ENCODE peak calls at places on chromosomes 3 and 15, in eight cellular contexts. O is H54, D is body of pancreas, C is GM12891, S is tibial nerve, L is A549, P is HCT116, R is heart left ventricle. Z is an unnamed sample.

GRCh38 chr3:38576131-38577088 is 73.1 kb downstream of the SCN5A start:
- DNase-seq in O (no peak), C (no peak), S (no peak), R (peak; percentile 11), D (no peak), P (no peak), L (no peak), Z (no peak)

GRCh38 chr15:63006032-63006878 is 36.3 kb upstream of the TPM1 start:
- DNase-seq in O (no peak), S (no peak), P (no peak), R (no peak), C (no peak), L (no peak), D (no peak), Z (no peak)

GRCh38 chr3:136142592-136142991 is 53.5 kb downstream of the MSL2 start:
- DNase-seq in D (no peak), O (peak; percentile 49), R (no peak), L (peak; percentile 65), C (no peak), P (peak; percentile 73), S (no peak), Z (no peak)

GRCh38 chr15:85598203-85598602 is 196.5 kb downstream of the KLHL25 start:
- DNase-seq in R (no peak), L (no peak), O (no peak), P (no peak), S (no peak), C (no peak), D (no peak), Z (no peak)

GRCh38 chr3:14549256-14549931 is 9.3 kb upstream of the GRIP2 start:
- DNase-seq in S (no peak), L (peak; percentile 41), C (no peak), P (peak; percentile 15), R (no peak), O (peak; percentile 49), D (no peak), Z (no peak)

GRCh38 chr3:124859025-124859424 is 28.1 kb downstream of the ITGB5 start:
- DNase-seq in L (peak; percentile 83), S (no peak), R (peak; percentile 38), D (no peak), O (peak; percentile 48), C (no peak), P (no peak), Z (no peak)

GRCh38 chr3:89246326-89246725 is 138.9 kb downstream of the EPHA3 start:
- DNase-seq in D (no peak), O (no peak), C (no peak), L (no peak), R (no peak), P (no peak), S (no peak), Z (no peak)

GRCh38 chr3:140767536-140767935 is 89.7 kb downstream of the TRIM42 start:
- DNase-seq in L (no peak), D (no peak), R (no peak), P (no peak), S (no peak), C (no peak), O (no peak), Z (no peak)

GRCh38 chr15:31347067-31347975 is 20.7 kb downstream of the KLF13 start:
- DNase-seq in L (no peak), R (peak; percentile 30), P (no peak), S (no peak), C (no peak), D (no peak), O (no peak), Z (no peak)

GRCh38 chr3:29427266-29428103 is 146.6 kb downstream of the RBMS3 start:
- DNase-seq in O (no peak), D (no peak), L (no peak), S (no peak), P (no peak), R (peak; percentile 41), C (no peak), Z (no peak)

GRCh38 chr15:41115088-41115651 is 910 bp downstream of the INO80 start:
- DNase-seq in P (peak; percentile 37), L (peak; percentile 30), D (no peak), C (no peak), R (no peak), O (no peak), S (no peak), Z (no peak)

GRCh38 chr3:187210555-187211327 is 13.5 kb downstream of the RTP1 start:
- DNase-seq in L (no peak), P (no peak), D (no peak), C (no peak), S (no peak), O (peak; percentile 56), R (no peak), Z (no peak)

GRCh38 chr3:195082811-195083210 is 188.1 kb downstream of the XXYLT1 start:
- DNase-seq in C (no peak), L (no peak), S (no peak), P (no peak), R (no peak), D (no peak), O (no peak), Z (no peak)

GRCh38 chr3:141877911-141878310 is 1.5 kb downstream of the ATP1B3 start:
- DNase-seq in O (no peak), R (no peak), S (no peak), C (no peak), P (no peak), L (peak; percentile 24), D (no peak), Z (no peak)

GRCh38 chr3:41863024-41863423 is 98.9 kb downstream of the ULK4 start:
- DNase-seq in R (no peak), C (no peak), P (peak; percentile 6), L (peak; percentile 11), O (no peak), D (no peak), S (no peak), Z (no peak)

GRCh38 chr15:74955017-74955416 is 1.6 kb downstream of the RPP25 start:
- DNase-seq in O (no peak), S (no peak), L (no peak), P (no peak), R (no peak), D (no peak), C (no peak), Z (no peak)

DNA sequence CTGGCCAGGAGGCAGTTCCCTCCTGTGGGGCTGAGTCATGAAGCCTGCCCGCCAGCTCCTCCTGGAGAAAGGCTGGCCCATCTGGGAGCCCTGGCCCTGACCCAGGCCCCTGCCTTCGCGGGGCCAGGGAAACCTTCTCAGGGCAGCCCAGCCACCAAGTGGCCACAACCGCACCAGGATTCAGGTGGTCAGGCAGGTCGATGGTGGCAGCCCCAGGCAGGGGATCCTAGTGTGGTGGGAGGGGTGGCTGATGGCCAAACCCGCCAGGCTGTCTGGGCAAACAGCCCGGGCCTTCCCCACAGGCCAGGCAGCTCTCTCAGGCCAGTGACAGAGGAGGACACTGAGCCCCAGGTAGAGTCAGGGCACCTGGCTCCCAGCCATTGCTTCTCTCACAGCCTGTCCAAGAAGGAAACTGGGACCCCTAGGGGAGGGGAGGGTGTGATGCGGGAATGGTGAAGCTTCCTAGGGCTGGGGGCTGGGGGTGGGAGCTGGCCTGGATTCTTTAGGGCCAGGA is 1.2 kb downstream of the TWF2 start:
- DNase-seq in O (peak; percentile 100), C (no peak), S (peak; percentile 70), D (peak; percentile 76), R (peak; percentile 78), L (peak; percentile 70), P (peak; percentile 51), Z (peak; percentile 87)
- TF ChIP-seq POLR2A in O (no peak), C (no peak), S (no peak), D (peak; percentile 9), R (no peak), L (no peak), P (no peak), Z (no peak)

GRCh38 chr15:38252481-38253311 is at the start of gene SPRED1:
- DNase-seq in C (peak; percentile 32), S (peak; percentile 42), P (no peak), R (peak; percentile 86), L (no peak), D (peak; percentile 57), O (peak; percentile 29), Z (peak; percentile 42)

GRCh38 chr15:38253448-38253847 is 812 bp downstream of the SPRED1 start:
- DNase-seq in D (no peak), L (peak; percentile 51), O (no peak), S (no peak), C (no peak), P (peak; percentile 28), R (no peak), Z (no peak)

GRCh38 chr15:38254065-38254883 is 1.6 kb downstream of the SPRED1 start:
- DNase-seq in L (peak; percentile 60), D (peak; percentile 38), P (peak; percentile 51), S (no peak), R (no peak), C (no peak), O (no peak), Z (peak; percentile 18)

GRCh38 chr15:38255690-38256089 is 3.1 kb downstream of the SPRED1 start:
- DNase-seq in D (no peak), S (no peak), C (no peak), P (no peak), R (no peak), O (no peak), L (no peak), Z (no peak)

GRCh38 chr15:38251726-38252480 is 733 bp upstream of the SPRED1 start:
- DNase-seq in O (peak; percentile 42), P (peak; percentile 96), S (peak; percentile 76), L (peak; percentile 98), C (peak; percentile 37), R (peak; percentile 94), D (peak; percentile 85), Z (peak; percentile 81)
- TF ChIP-seq POLR2A in O (peak; percentile 72), P (peak; percentile 53), S (peak; percentile 59), L (peak; percentile 50), C (no peak), R (peak; percentile 40), D (peak; percentile 75), Z (peak; percentile 47)

GRCh38 chr15:100602064-100602821 is at the start of the genes ASB7 and LINS1:
- DNase-seq in L (peak; percentile 100), C (peak; percentile 77), O (peak; percentile 69), D (peak; percentile 100), R (peak; percentile 100), P (peak; percentile 100), S (peak; percentile 99), Z (peak; percentile 100)

GRCh38 chr15:100598655-100599054 is 3.3 kb downstream of the LINS1 start:
- DNase-seq in C (no peak), D (no peak), R (no peak), O (no peak), S (no peak), P (no peak), L (no peak), Z (no peak)

GRCh38 chr15:100601628-100602063 is 338 bp downstream of the LINS1 start:
- DNase-seq in D (no peak), P (no peak), S (no peak), C (no peak), R (no peak), L (no peak), O (no peak), Z (no peak)

GRCh38 chr15:100601158-100601557 is 826 bp downstream of the LINS1 start:
- DNase-seq in O (no peak), C (no peak), S (no peak), P (no peak), D (no peak), R (no peak), L (no peak), Z (no peak)

GRCh38 chr15:100602822-100603393 is 519 bp downstream of the ASB7 start:
- DNase-seq in O (peak; percentile 13), P (no peak), D (no peak), C (peak; percentile 26), R (no peak), S (no peak), L (peak; percentile 21), Z (no peak)
- TF ChIP-seq POLR2A in O (peak; percentile 5), P (no peak), D (no peak), C (peak; percentile 57), R (no peak), S (no peak), L (no peak), Z (no peak)

GRCh38 chr3:16309558-16309957 is 44.5 kb downstream of the OXNAD1 start:
- DNase-seq in O (peak; percentile 25), P (peak; percentile 57), L (no peak), S (no peak), C (peak; percentile 27), R (no peak), D (no peak), Z (no peak)
- TF ChIP-seq POLR2A in O (no peak), P (no peak), L (no peak), S (no peak), C (no peak), R (no peak), D (no peak), Z (no peak)